ENCODE peak calls at places on chromosomes 6 and 20, in four cellular contexts. D is SK-N-SH, T is HepG2, F is GM12878. M is an unnamed sample.

GRCh38 chr6:34302929-34303328 is 54.1 kb upstream of the SMIM29 start:
- DNase-seq in D (no peak), T (no peak), F (no peak), M (no peak)

GRCh38 chr6:7727951-7728854 is 2.3 kb downstream of the BMP6 start:
- DNase-seq in D (peak), T (no peak), F (no peak), M (peak)

GRCh38 chr20:2108987-2109386 is 7.4 kb downstream of the STK35 start:
- DNase-seq in D (no peak), T (peak), F (no peak), M (peak)

GRCh38 chr6:46993846-46994245 is 48.3 kb downstream of the ADGRF1 start:
- DNase-seq in D (no peak), T (peak), F (no peak), M (peak)

GRCh38 chr20:11675920-11676617 is 241.6 kb upstream of the BTBD3 start:
- DNase-seq in D (no peak), T (no peak), F (no peak), M (no peak)

GRCh38 chr6:129460151-129460550 is 249.8 kb downstream of the ARHGAP18 start:
- DNase-seq in D (no peak), T (no peak), F (no peak), M (no peak)

GRCh38 chr20:9363673-9364072 is 150.7 kb upstream of the LAMP5 start:
- DNase-seq in D (no peak), T (no peak), F (no peak), M (no peak)

GRCh38 chr6:38241200-38241599 is 398.5 kb downstream of the BTBD9 start:
- DNase-seq in D (no peak), T (no peak), F (no peak), M (no peak)

GRCh38 chr6:35139924-35140524 is 1.1 kb downstream of the TCP11 start:
- DNase-seq in D (peak), T (peak), F (peak), M (peak)

GRCh38 chr6:27295301-27296079 is 16.6 kb downstream of the POM121L2 start:
- DNase-seq in D (no peak), T (peak), F (no peak), M (no peak)

GRCh38 chr20:9617062-9617461 is 102.7 kb downstream of the LAMP5 start:
- DNase-seq in D (peak), T (peak), F (no peak), M (peak)

GRCh38 chr6:37127961-37128862 is 41.7 kb upstream of the PIM1 start:
- DNase-seq in D (no peak), T (peak), F (no peak), M (no peak)

GRCh38 chr6:4355241-4355640 is 219.9 kb upstream of the ECI2 start:
- DNase-seq in D (no peak), T (no peak), F (no peak), M (peak)

GRCh38 chr20:17644451-17644850 is 37.6 kb downstream of the RRBP1 start:
- DNase-seq in D (no peak), T (no peak), F (no peak), M (no peak)

GRCh38 chr6:3773696-3774298 is 22.3 kb upstream of the PXDC1 start:
- DNase-seq in D (no peak), T (no peak), F (no peak), M (no peak)

GRCh38 chr6:4371207-4371921 is 236.0 kb upstream of the ECI2 start:
- DNase-seq in D (no peak), T (no peak), F (no peak), M (no peak)

GRCh38 chr20:57393321-57394086 is 2.3 kb downstream of the RBM38 start:
- DNase-seq in D (no peak), T (no peak), F (no peak), M (no peak)

GRCh38 chr6:166639921-166640320 is 12.9 kb upstream of the RPS6KA2 start:
- DNase-seq in D (no peak), T (no peak), F (no peak), M (no peak)

GRCh38 chr6:134176283-134176975 is 124.0 kb upstream of the SLC2A12 start:
- DNase-seq in D (peak), T (no peak), F (no peak), M (no peak)

GRCh38 chr6:47343631-47344421 is 34.1 kb upstream of the TNFRSF21 start:
- DNase-seq in D (no peak), T (no peak), F (no peak), M (no peak)

GRCh38 chr20:16608265-16608636 is 35.0 kb upstream of the KIF16B start:
- DNase-seq in D (no peak), T (no peak), F (no peak), M (no peak)

GRCh38 chr6:108168501-108168979 is 2.7 kb downstream of the NR2E1 start:
- DNase-seq in D (peak), T (peak), F (no peak), M (no peak)

GRCh38 chr6:3449321-3449720 is 7.5 kb downstream of the SLC22A23 start:
- DNase-seq in D (no peak), T (no peak), F (no peak), M (no peak)

GRCh38 chr20:11035211-11035610 is 361.4 kb upstream of the JAG1 start:
- DNase-seq in D (no peak), T (no peak), F (no peak), M (no peak)

GRCh38 chr20:1474817-1475603 is 8.4 kb upstream of the NSFL1C start:
- DNase-seq in D (no peak), T (no peak), F (no peak), M (no peak)

GRCh38 chr6:135546206-135546605 is 48.7 kb upstream of the AHI1 start:
- DNase-seq in D (no peak), T (no peak), F (no peak), M (no peak)
- TF ChIP-seq PBX3 in D (no peak), T (no peak), F (no peak), M (no peak)

GRCh38 chr20:32333181-32333987 is 24.7 kb upstream of the ASXL1 start:
- DNase-seq in D (no peak), T (no peak), F (peak), M (no peak)

GRCh38 chr20:32329817-32330554 is 28.1 kb upstream of the ASXL1 start:
- DNase-seq in D (no peak), T (peak), F (no peak), M (no peak)

GRCh38 chr20:32330555-32330897 is 27.6 kb upstream of the ASXL1 start:
- DNase-seq in D (no peak), T (no peak), F (no peak), M (no peak)

GRCh38 chr20:32333988-32334885 is 23.9 kb upstream of the ASXL1 start:
- DNase-seq in D (no peak), T (no peak), F (no peak), M (no peak)

DNA sequence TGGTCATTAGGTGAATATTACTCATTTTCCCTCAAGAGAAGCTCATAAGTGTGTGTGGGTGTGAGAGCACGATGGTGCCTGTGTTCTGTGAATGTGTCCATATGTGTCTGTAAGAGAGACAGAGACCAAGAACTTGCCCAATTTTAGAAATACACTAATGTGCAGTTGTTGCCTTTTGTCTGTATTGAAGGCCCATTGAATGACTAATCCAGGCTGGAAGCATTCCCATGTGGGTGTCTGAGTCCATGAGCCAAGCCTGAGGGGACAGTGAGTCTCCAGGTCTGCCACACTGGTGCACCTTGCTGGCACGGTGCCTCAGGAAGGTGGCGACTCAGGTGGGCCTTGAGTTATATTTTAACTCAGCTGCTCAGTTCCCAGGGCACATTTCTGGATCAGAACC is 25.5 kb upstream of the ASXL1 start:
- DNase-seq in D (no peak), T (no peak), F (no peak), M (no peak)
- TF ChIP-seq SMC3 in D (no peak), T (no peak), F (no peak), M (no peak)

GRCh38 chr6:106974999-106975698 is 620 bp upstream of the CD24 start:
- DNase-seq in D (peak), T (no peak), F (no peak), M (peak)
- TF ChIP-seq PBX3 in D (no peak), T (no peak), F (no peak), M (no peak)

DNA sequence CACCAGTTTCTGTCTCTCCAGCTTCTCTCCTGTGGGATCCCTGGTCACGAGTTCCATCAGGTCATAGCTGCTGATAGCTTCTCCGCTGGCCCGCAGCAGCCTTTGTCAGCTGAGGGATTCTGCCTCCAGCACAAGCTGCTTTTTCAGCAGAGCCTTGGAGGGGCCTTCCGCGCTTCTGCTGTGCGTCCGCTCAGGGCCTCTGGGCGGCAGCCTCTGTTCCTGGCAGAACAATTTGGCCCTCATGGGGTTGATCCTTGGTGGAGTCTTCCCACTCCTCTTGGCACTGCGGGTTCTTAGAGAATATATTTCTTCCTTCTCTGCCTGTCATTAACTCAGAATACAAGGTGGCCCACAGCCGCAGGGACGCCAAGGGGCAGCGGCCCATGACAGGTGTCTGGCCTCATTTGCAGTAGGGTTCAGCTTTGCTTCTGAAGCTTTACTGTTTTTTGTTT is 158.8 kb downstream of the DTNBP1 start:
- DNase-seq in D (peak), T (no peak), F (no peak), M (no peak)
- TF ChIP-seq SMC3 in D (no peak), T (no peak), F (no peak), M (no peak)

GRCh38 chr6:110098511-110099116 is 80.9 kb downstream of the WASF1 start:
- DNase-seq in D (no peak), T (peak), F (no peak), M (no peak)

GRCh38 chr6:110102411-110102810 is 77.1 kb downstream of the WASF1 start:
- DNase-seq in D (no peak), T (no peak), F (no peak), M (no peak)

GRCh38 chr6:110103260-110103659 is 76.2 kb downstream of the WASF1 start:
- DNase-seq in D (no peak), T (no peak), F (no peak), M (no peak)

GRCh38 chr6:110105296-110105695 is 74.2 kb downstream of the WASF1 start:
- DNase-seq in D (no peak), T (no peak), F (no peak), M (no peak)

DNA sequence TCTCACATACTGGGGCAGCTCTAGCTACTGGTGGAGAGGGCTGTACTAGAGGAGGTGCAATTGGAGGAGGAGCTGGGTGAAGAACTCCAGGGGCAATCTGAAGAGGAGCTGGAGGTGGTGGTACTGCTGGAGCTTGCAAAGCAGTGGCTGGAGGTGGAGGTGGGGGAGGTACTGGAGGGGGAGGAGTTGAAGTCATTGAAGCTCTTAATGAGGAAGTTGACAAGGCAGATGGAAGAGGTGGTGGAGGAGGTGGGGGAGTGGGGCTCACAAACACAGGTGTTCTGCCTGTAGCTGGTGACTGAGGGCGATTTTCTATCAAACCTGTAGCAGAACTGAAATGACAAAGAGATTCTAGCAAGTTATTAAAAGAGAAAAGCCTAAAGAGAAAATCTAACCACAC is 77.6 kb downstream of the WASF1 start:
- DNase-seq in D (no peak), T (no peak), F (no peak), M (no peak)
- TF ChIP-seq PBX3 in D (no peak), T (no peak), F (no peak), M (no peak)

GRCh38 chr6:148868901-148869300 is 122.1 kb downstream of the UST start:
- DNase-seq in D (no peak), T (no peak), F (no peak), M (no peak)
- TF ChIP-seq SMC3 in D (no peak), T (no peak), F (no peak), M (no peak)

M was measured in A549.